ENCODE peak calls at places on chromosomes 12 and 14, in seven cellular contexts. D is body of pancreas, N is upper lobe of left lung, W is K562, H is breast epithelium, L is A549, Z is ovary. I is an unnamed sample.

GRCh38 chr14:24132061-24132685 is 1.7 kb downstream of the FITM1 start:
- DNase-seq in L (no peak), N (no peak), W (no peak), D (peak), H (peak), Z (no peak), I (no peak)

GRCh38 chr12:26845057-26845666 is 12.2 kb upstream of the ITPR2 start:
- DNase-seq in D (peak), Z (peak), W (no peak), H (peak), N (peak), L (peak), I (no peak)

GRCh38 chr12:127613056-127613455 is 653.9 kb upstream of the TMEM132C start:
- DNase-seq in N (no peak), L (no peak), H (no peak), W (no peak), D (peak), Z (no peak), I (no peak)

GRCh38 chr12:69252033-69252432 is 12.7 kb downstream of the CPSF6 start:
- DNase-seq in Z (no peak), W (no peak), H (no peak), L (no peak), N (no peak), D (no peak), I (no peak)

GRCh38 chr12:27279836-27280235 is 35.8 kb downstream of the STK38L start:
- DNase-seq in L (no peak), Z (no peak), D (no peak), N (no peak), W (no peak), H (no peak), I (no peak)

GRCh38 chr14:36394593-36394992 is 74.2 kb upstream of the MBIP start:
- DNase-seq in N (no peak), H (no peak), W (no peak), L (no peak), Z (no peak), D (no peak), I (no peak)

GRCh38 chr12:79614730-79615129 is 76.0 kb downstream of the PAWR start:
- DNase-seq in W (no peak), L (no peak), Z (no peak), D (no peak), N (no peak), H (no peak), I (no peak)

GRCh38 chr12:31585895-31586294 is 5.0 kb downstream of the DENND5B start:
- DNase-seq in D (no peak), Z (no peak), N (no peak), W (no peak), H (no peak), L (no peak), I (no peak)

GRCh38 chr14:54209501-54210231 is 187.1 kb upstream of the CDKN3 start:
- DNase-seq in D (no peak), L (no peak), N (no peak), W (no peak), Z (no peak), H (no peak), I (no peak)

GRCh38 chr14:95948608-95949007 is 72.0 kb downstream of the TUNAR start:
- DNase-seq in N (no peak), L (no peak), H (no peak), W (no peak), D (no peak), Z (no peak), I (no peak)

GRCh38 chr12:6206327-6206726 is 6.1 kb downstream of the CD9 start:
- DNase-seq in N (no peak), Z (no peak), H (no peak), W (no peak), L (no peak), D (no peak), I (no peak)

GRCh38 chr12:1517007-1517406 is 77.4 kb downstream of the FBXL14 start:
- DNase-seq in N (no peak), D (no peak), Z (no peak), W (no peak), L (no peak), H (no peak), I (no peak)

GRCh38 chr14:91912035-91912434 is 35.5 kb downstream of the FBLN5 start:
- DNase-seq in D (no peak), H (no peak), L (no peak), W (no peak), N (peak), Z (no peak), I (no peak)

GRCh38 chr12:52213541-52214420 is 19.3 kb upstream of the KRT7 start:
- DNase-seq in L (peak), D (peak), N (peak), W (peak), H (peak), Z (peak), I (no peak)

GRCh38 chr14:63677891-63678379 is 36.3 kb upstream of the WDR89 start:
- DNase-seq in L (no peak), D (no peak), H (no peak), Z (no peak), N (no peak), W (no peak), I (no peak)

GRCh38 chr12:72271741-72272661 is at the start of gene TRHDE:
- DNase-seq in N (peak), H (no peak), L (no peak), Z (peak), D (peak), W (no peak), I (no peak)

GRCh38 chr12:108623577-108623976 is 10.1 kb downstream of the SELPLG start:
- DNase-seq in H (no peak), W (no peak), N (no peak), Z (no peak), D (no peak), L (no peak), I (no peak)

GRCh38 chr14:33393895-33394405 is 455.3 kb downstream of the NPAS3 start:
- DNase-seq in D (no peak), L (no peak), Z (no peak), N (no peak), W (no peak), H (no peak), I (no peak)

GRCh38 chr14:103260629-103261124 is 73.4 kb upstream of the EIF5 start:
- DNase-seq in W (no peak), L (peak), N (peak), H (peak), Z (peak), D (peak), I (peak)

GRCh38 chr12:52050771-52051541 is at the start of gene NR4A1:
- DNase-seq in H (peak), Z (peak), D (peak), W (peak), L (peak), N (peak), I (peak)

GRCh38 chr12:120394483-120395367 is 25.8 kb upstream of the MSI1 start:
- DNase-seq in N (peak), H (peak), D (peak), Z (no peak), W (no peak), L (no peak), I (peak)

GRCh38 chr12:102364709-102365108 is 115.7 kb downstream of the IGF1 start:
- DNase-seq in N (no peak), L (no peak), Z (no peak), D (no peak), H (no peak), W (no peak), I (no peak)

GRCh38 chr12:96810477-96810876 is 96.6 kb upstream of the NEDD1 start:
- DNase-seq in Z (no peak), D (no peak), N (no peak), H (no peak), L (no peak), W (no peak), I (no peak)

GRCh38 chr14:91835920-91836843 is 31.2 kb downstream of the TC2N start:
- DNase-seq in Z (peak), H (peak), N (peak), W (peak), L (peak), D (peak), I (peak)

GRCh38 chr14:61145258-61145902 is 135.8 kb downstream of the TMEM30B start:
- DNase-seq in H (no peak), N (no peak), Z (no peak), W (no peak), D (no peak), L (no peak), I (peak)

GRCh38 chr14:28294834-28295440 is 471.6 kb upstream of the FOXG1 start:
- DNase-seq in W (no peak), Z (no peak), L (no peak), D (no peak), N (no peak), H (no peak), I (no peak)

GRCh38 chr12:19404232-19404880 is 34.9 kb upstream of the AEBP2 start:
- DNase-seq in D (no peak), N (no peak), Z (no peak), W (no peak), L (no peak), H (no peak), I (no peak)

GRCh38 chr14:22449612-22449930 is 139.5 kb downstream of the DAD1 start:
- DNase-seq in N (no peak), W (no peak), L (no peak), H (no peak), Z (no peak), D (no peak), I (no peak)

GRCh38 chr12:14135996-14136395 is 154.6 kb upstream of the GRIN2B start:
- DNase-seq in N (no peak), H (no peak), W (no peak), L (no peak), Z (no peak), D (no peak), I (no peak)

DNA sequence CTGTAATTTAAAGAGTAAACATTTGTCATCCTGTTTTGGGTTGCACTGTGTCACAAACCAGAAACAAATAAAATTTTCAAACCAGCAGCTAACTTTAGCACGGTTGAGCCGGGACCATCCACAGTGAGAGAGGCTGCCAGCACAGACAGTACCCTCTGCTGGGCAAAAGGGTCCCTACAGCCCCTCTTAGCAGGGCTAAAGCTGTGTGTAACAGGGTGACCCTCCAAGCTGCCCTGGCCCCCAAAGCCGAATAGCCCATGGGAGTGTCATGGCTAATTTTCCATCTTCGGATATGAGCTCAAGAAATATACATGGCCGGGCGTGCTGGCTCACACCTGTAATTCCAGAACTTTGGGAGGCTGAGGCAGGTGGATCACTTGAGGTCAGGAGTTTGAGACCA is 157.1 kb upstream of the GRIN2B start:
- DNase-seq in Z (no peak), L (no peak), H (no peak), N (no peak), W (peak), D (no peak), I (no peak)
- TF ChIP-seq CTCF in Z (no peak), L (no peak), H (no peak), N (no peak), W (peak), D (no peak), I (no peak)

GRCh38 chr12:89348894-89349669 is 3.2 kb downstream of the DUSP6 start:
- DNase-seq in Z (no peak), D (no peak), H (peak), N (no peak), L (no peak), W (no peak), I (no peak)
- H3K4me3 ChIP-seq in Z (no peak), D (no peak), H (peak), N (peak), L (no peak), W (no peak), I (no peak)

GRCh38 chr12:130803707-130804106 is 35.3 kb downstream of the STX2 start:
- DNase-seq in L (no peak), H (no peak), D (no peak), N (no peak), W (no peak), Z (no peak), I (no peak)

GRCh38 chr12:130804216-130804615 is 34.8 kb downstream of the STX2 start:
- DNase-seq in L (no peak), Z (no peak), D (no peak), W (no peak), N (no peak), H (no peak), I (no peak)

GRCh38 chr12:130796985-130797686 is 41.9 kb downstream of the STX2 start:
- DNase-seq in H (no peak), D (no peak), W (no peak), Z (no peak), N (no peak), L (no peak), I (no peak)

GRCh38 chr12:130799051-130799450 is 40.0 kb downstream of the STX2 start:
- DNase-seq in W (no peak), Z (no peak), L (no peak), H (no peak), D (no peak), N (no peak), I (no peak)

DNA sequence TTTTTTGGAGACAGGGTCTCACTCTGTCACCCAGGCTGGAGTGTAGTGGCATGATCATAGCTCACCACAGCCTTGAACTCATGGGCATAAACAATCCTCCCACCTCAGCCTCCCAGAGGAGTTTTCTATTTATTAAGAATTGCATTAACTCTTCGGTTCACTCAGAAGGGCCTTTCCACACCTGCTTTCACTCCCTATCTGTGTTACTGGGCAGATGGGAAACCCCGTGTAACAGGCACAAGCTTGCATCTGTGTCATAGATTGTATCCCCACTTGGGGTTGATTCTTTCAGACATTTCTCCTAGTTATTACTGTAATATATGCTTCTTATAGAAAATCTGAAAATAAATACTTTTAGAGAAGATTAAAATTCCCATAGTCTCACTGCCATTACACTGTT is 38.7 kb downstream of the STX2 start:
- DNase-seq in L (no peak), H (no peak), D (no peak), N (no peak), W (no peak), Z (no peak), I (no peak)
- TF ChIP-seq POLR2A in L (no peak), H (no peak), D (no peak), N (no peak), W (no peak), Z (no peak), I (no peak)

GRCh38 chr12:48712209-48712608 is 4.3 kb downstream of the CCNT1 start:
- DNase-seq in N (no peak), L (no peak), W (no peak), D (no peak), H (no peak), Z (no peak), I (no peak)

GRCh38 chr12:48717252-48717695 is 767 bp upstream of the CCNT1 start:
- DNase-seq in H (no peak), W (no peak), L (no peak), N (no peak), D (no peak), Z (no peak), I (no peak)

GRCh38 chr12:48716168-48716492 is 377 bp downstream of the CCNT1 start:
- DNase-seq in L (no peak), D (no peak), H (no peak), N (no peak), W (no peak), Z (no peak), I (no peak)

DNA sequence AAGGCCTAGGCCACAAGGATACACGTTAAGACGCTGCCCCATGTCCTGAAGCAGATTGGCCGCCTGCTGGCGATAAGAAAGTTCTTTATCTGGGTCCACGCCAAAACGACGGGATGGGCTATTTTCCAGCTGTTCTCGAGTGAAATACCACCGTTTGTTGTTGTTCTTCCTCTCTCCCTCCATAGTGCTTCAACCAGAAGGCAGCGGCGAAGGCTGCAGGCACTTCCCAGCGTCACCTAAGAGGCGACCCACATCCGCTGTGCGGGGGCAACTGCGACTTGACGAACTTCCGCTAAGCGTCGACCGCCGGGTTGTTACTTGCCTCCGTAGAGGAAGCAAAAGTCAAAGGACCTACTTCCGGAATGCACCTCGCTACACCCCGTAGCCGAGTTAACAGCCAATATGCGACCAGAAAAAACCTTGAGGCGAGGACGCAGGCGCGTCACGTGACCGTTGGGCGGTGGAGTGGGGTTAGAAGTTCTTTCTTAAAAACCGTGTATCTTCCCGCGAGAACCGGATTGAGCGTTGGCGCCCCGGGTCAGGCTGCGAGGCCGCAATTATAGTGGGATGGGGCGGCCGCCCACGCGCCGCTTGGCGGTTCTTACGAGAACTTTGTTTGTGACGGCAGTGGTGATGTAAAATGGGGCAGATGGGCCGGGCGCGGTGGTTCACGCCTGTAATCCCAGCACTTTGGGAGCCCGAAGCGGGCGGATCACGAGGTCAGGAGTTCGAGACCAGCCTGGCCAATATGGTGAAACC is at the start of gene CCNT1:
- DNase-seq in L (peak), W (peak), H (peak), D (peak), N (peak), Z (peak), I (peak)
- TF ChIP-seq CTCF in L (no peak), W (peak), H (peak), D (no peak), N (peak), Z (no peak), I (no peak)

I was measured in lower leg skin.